ENCODE peak calls at places on chromosomes 3 and 15, in nine cellular contexts. W is Karpas-422; S is activated CD4-positive, CD25-positive, alpha-beta regulatory T cell; Y is ELR; Z is right cardiac atrium; F is MCF 10A; L is HFFc6; U is natural killer cell; H is nucleus accumbens. T is an unnamed sample.

GRCh38 chr3:195240171-195240701 is 30.7 kb downstream of the XXYLT1 start:
- DNase-seq in W (no peak), S (no peak), Y (no peak), Z (peak), F (no peak), L (no peak), U (no peak), H (no peak), T (no peak)

GRCh38 chr3:49903451-49904424 is at the start of gene MST1R:
- DNase-seq in W (peak), S (peak), Y (peak), Z (peak), F (peak), L (no peak), U (peak), H (no peak), T (peak)

GRCh38 chr3:183254816-183255730 is 2.0 kb downstream of the B3GNT5 start:
- DNase-seq in W (no peak), S (no peak), Y (peak), Z (no peak), F (peak), L (no peak), U (no peak), H (no peak), T (no peak)

GRCh38 chr3:198027045-198027798 is 67.2 kb downstream of the LMLN start:
- DNase-seq in W (no peak), S (no peak), Y (no peak), Z (no peak), F (no peak), L (no peak), U (no peak), H (no peak), T (no peak)

GRCh38 chr15:93001881-93002280 is 87.1 kb downstream of the RGMA start:
- DNase-seq in W (no peak), S (no peak), Y (peak), Z (no peak), F (no peak), L (peak), U (no peak), H (no peak), T (no peak)

GRCh38 chr3:127691974-127692373 is 19.2 kb downstream of the ABTB1 start:
- DNase-seq in W (no peak), S (no peak), Y (no peak), Z (peak), F (no peak), L (no peak), U (no peak), H (no peak), T (no peak)

GRCh38 chr15:53193149-53193548 is 403.0 kb upstream of the ONECUT1 start:
- DNase-seq in W (peak), S (no peak), Y (peak), Z (no peak), F (peak), L (no peak), U (no peak), H (no peak), T (no peak)

GRCh38 chr3:12798559-12799179 is 2.2 kb downstream of the CAND2 start:
- DNase-seq in W (no peak), S (no peak), Y (no peak), Z (peak), F (no peak), L (no peak), U (no peak), H (no peak), T (peak)

GRCh38 chr3:46187876-46188275 is 20.2 kb downstream of the CCR1 start:
- DNase-seq in W (no peak), S (no peak), Y (peak), Z (no peak), F (peak), L (peak), U (no peak), H (no peak), T (no peak)

GRCh38 chr15:33137101-33137500 is 57.4 kb downstream of the FMN1 start:
- DNase-seq in W (no peak), S (no peak), Y (no peak), Z (no peak), F (no peak), L (no peak), U (no peak), H (no peak), T (no peak)

GRCh38 chr3:39644176-39644575 is 165.2 kb upstream of the MYRIP start:
- DNase-seq in W (no peak), S (no peak), Y (peak), Z (no peak), F (peak), L (peak), U (no peak), H (no peak), T (no peak)

GRCh38 chr3:130759692-130760338 is 13.2 kb upstream of the PIK3R4 start:
- DNase-seq in W (peak), S (peak), Y (peak), Z (peak), F (peak), L (peak), U (no peak), H (no peak), T (peak)

GRCh38 chr3:72951259-72951722 is 45.3 kb upstream of the PPP4R2 start:
- DNase-seq in W (no peak), S (no peak), Y (no peak), Z (no peak), F (peak), L (no peak), U (no peak), H (no peak), T (no peak)

GRCh38 chr3:98545940-98546339 is 14.2 kb downstream of the GPR15 start:
- DNase-seq in W (no peak), S (no peak), Y (no peak), Z (no peak), F (no peak), L (no peak), U (no peak), H (no peak), T (no peak)

GRCh38 chr3:194176274-194176991 is 40.5 kb downstream of the HES1 start:
- DNase-seq in W (no peak), S (no peak), Y (no peak), Z (no peak), F (no peak), L (no peak), U (no peak), H (no peak), T (no peak)

GRCh38 chr15:52733696-52734255 is 54.6 kb upstream of the ATOSA start:
- DNase-seq in W (no peak), S (no peak), Y (no peak), Z (no peak), F (no peak), L (no peak), U (no peak), H (no peak), T (no peak)

GRCh38 chr3:63855333-63855940 is 8.2 kb downstream of the THOC7 start:
- DNase-seq in W (no peak), S (no peak), Y (no peak), Z (no peak), F (peak), L (no peak), U (no peak), H (no peak), T (no peak)

GRCh38 chr3:133973249-133973980 is 56.3 kb downstream of the SLCO2A1 start:
- DNase-seq in W (no peak), S (no peak), Y (no peak), Z (no peak), F (peak), L (no peak), U (no peak), H (no peak), T (no peak)

GRCh38 chr3:184177331-184177731 is 2.7 kb downstream of the AP2M1 start:
- DNase-seq in W (peak), S (no peak), Y (peak), Z (no peak), F (no peak), L (peak), U (no peak), H (no peak), T (no peak)

GRCh38 chr3:123337226-123337625 is 111.7 kb downstream of the ADCY5 start:
- DNase-seq in W (no peak), S (no peak), Y (no peak), Z (no peak), F (no peak), L (no peak), U (no peak), H (no peak), T (peak)

GRCh38 chr3:42613462-42613861 is 13.0 kb downstream of the NKTR start:
- DNase-seq in W (no peak), S (no peak), Y (peak), Z (no peak), F (peak), L (peak), U (no peak), H (no peak), T (no peak)

GRCh38 chr3:45640724-45641361 is 46.3 kb downstream of the LIMD1 start:
- DNase-seq in W (peak), S (no peak), Y (peak), Z (no peak), F (no peak), L (no peak), U (no peak), H (no peak), T (no peak)

GRCh38 chr15:37106490-37107001 is 6.2 kb upstream of the MEIS2 start:
- DNase-seq in W (peak), S (no peak), Y (no peak), Z (peak), F (no peak), L (no peak), U (no peak), H (no peak), T (no peak)

GRCh38 chr3:14457481-14457880 is 55.1 kb downstream of the SLC6A6 start:
- DNase-seq in W (no peak), S (no peak), Y (no peak), Z (no peak), F (no peak), L (no peak), U (no peak), H (no peak), T (no peak)

GRCh38 chr3:47365213-47366153 is 15.3 kb upstream of the PTPN23 start:
- DNase-seq in W (no peak), S (no peak), Y (peak), Z (no peak), F (peak), L (peak), U (no peak), H (no peak), T (no peak)

GRCh38 chr15:34650177-34650576 is 66.7 kb upstream of the GOLGA8B start:
- DNase-seq in W (no peak), S (no peak), Y (peak), Z (no peak), F (no peak), L (peak), U (no peak), H (no peak), T (no peak)